ENCODE peak calls at places on chromosomes 3 and 15, in five cellular contexts. T is HEK293T; F is activated naive CD4-positive, alpha-beta T cell treated with Interleukin-2 at 50 U/mL for 16 hours; I is activated naive CD8-positive, alpha-beta T cell treated with anti-CD3 and anti-CD28 coated beads, Interleukin-2, amount 50 U/mL, for 16 hours; B is mesothelial cell of epicardium. N is an unnamed sample.

GRCh38 chr15:70248116-70249025 is 150.7 kb upstream of the TLE3 start:
- DNase-seq in B (no peak), T (peak; percentile 40), F (no peak), I (no peak), N (no peak)

GRCh38 chr15:101068961-101069734 is 150.0 kb downstream of the LRRK1 start:
- DNase-seq in I (no peak), T (peak; percentile 57), F (no peak), B (no peak), N (no peak)

GRCh38 chr3:39107056-39107873 is at the start of the genes GORASP1 and TTC21A:
- DNase-seq in T (peak; percentile 90), I (no peak), B (peak; percentile 68), F (peak; percentile 70), N (peak; percentile 22)

GRCh38 chr3:138426211-138426610 is 8.2 kb upstream of the ESYT3 start:
- DNase-seq in F (no peak), T (no peak), B (no peak), I (no peak), N (no peak)

GRCh38 chr15:25905140-25905539 is 42.0 kb upstream of the ATP10A start:
- DNase-seq in F (peak; percentile 39), B (no peak), I (no peak), T (no peak), N (no peak)

GRCh38 chr3:8080464-8080863 is 421.2 kb upstream of the LMCD1 start:
- DNase-seq in I (no peak), B (no peak), T (no peak), F (no peak), N (no peak)

GRCh38 chr3:30644615-30645014 is 38.2 kb downstream of the TGFBR2 start:
- DNase-seq in F (peak; percentile 63), T (no peak), B (no peak), I (peak; percentile 37), N (peak; percentile 52)

GRCh38 chr3:69444980-69445379 is 59.1 kb upstream of the FRMD4B start:
- DNase-seq in T (peak; percentile 27), I (no peak), B (no peak), F (no peak), N (no peak)

GRCh38 chr3:150469031-150469930 is 61.2 kb downstream of the TSC22D2 start:
- DNase-seq in T (peak; percentile 10), F (no peak), I (no peak), B (no peak), N (no peak)

GRCh38 chr15:57914350-57915055 is 151.0 kb downstream of the ALDH1A2 start:
- DNase-seq in F (no peak), I (no peak), B (no peak), T (peak; percentile 9), N (no peak)

GRCh38 chr15:65006876-65007275 is 17.2 kb upstream of the SPG21 start:
- DNase-seq in F (no peak), I (no peak), T (no peak), B (no peak), N (no peak)

N was measured in stimulated activated CD8-positive, alpha-beta memory T cell treated with anti-CD3 and anti-CD28 coated beads, Interleukin-7, amount 100 ng/mL, for 4 hours.